ENCODE peak calls at places on chromosomes 6 and 20, in six cellular contexts. B, K, A, Q, V and Y are unnamed samples.

GRCh38 chr6:36123270-36124139 is 6.8 kb upstream of the MAPK13 start:
- DNase-seq in K (peak), Q (peak), A (peak), B (peak), V (peak), Y (peak)

GRCh38 chr6:157946865-157947532 is 34.7 kb upstream of the SYNJ2 start:
- DNase-seq in V (peak), A (no peak), K (no peak), Q (peak), B (no peak), Y (no peak)

GRCh38 chr6:157272866-157273755 is 50.2 kb downstream of the TMEM242 start:
- DNase-seq in K (no peak), A (no peak), V (no peak), Q (no peak), B (no peak), Y (no peak)

GRCh38 chr20:32902456-32903420 is 44.0 kb downstream of the EFCAB8 start:
- DNase-seq in B (peak), V (peak), A (no peak), Q (peak), K (peak), Y (peak)

GRCh38 chr20:8721098-8721497 is 347.8 kb upstream of the PLCB4 start:
- DNase-seq in Q (peak), V (peak), K (no peak), B (no peak), A (peak), Y (peak)

GRCh38 chr6:49326337-49326736 is 136.7 kb downstream of the MMUT start:
- DNase-seq in Q (peak), A (no peak), V (peak), K (no peak), B (no peak), Y (no peak)

GRCh38 chr6:100176321-100176950 is 182.4 kb upstream of the MCHR2 start:
- DNase-seq in K (no peak), Q (peak), V (peak), B (no peak), A (peak), Y (no peak)

GRCh38 chr6:75402296-75402695 is 91.3 kb downstream of the FILIP1 start:
- DNase-seq in B (no peak), A (no peak), K (no peak), V (peak), Q (peak), Y (no peak)

GRCh38 chr6:1143655-1144054 is 168.2 kb upstream of the FOXQ1 start:
- DNase-seq in B (no peak), K (no peak), Q (no peak), A (peak), V (peak), Y (no peak)

GRCh38 chr6:16139541-16139940 is 10.7 kb downstream of the MYLIP start:
- DNase-seq in V (no peak), K (no peak), B (no peak), A (no peak), Q (no peak), Y (no peak)

GRCh38 chr6:72826744-72827438 is 205.0 kb downstream of the KCNQ5 start:
- DNase-seq in K (no peak), Q (peak), V (peak), B (no peak), A (no peak), Y (no peak)

GRCh38 chr6:144931172-144932035 is 646.3 kb downstream of the UTRN start:
- DNase-seq in K (no peak), B (no peak), A (no peak), V (peak), Q (peak), Y (no peak)

GRCh38 chr6:24982231-24982630 is 46.5 kb upstream of the RIPOR2 start:
- DNase-seq in Q (peak), V (peak), A (no peak), K (no peak), B (no peak), Y (no peak)

GRCh38 chr6:6230286-6230685 is 90.2 kb downstream of the F13A1 start:
- DNase-seq in B (no peak), Q (no peak), V (no peak), K (no peak), A (no peak), Y (no peak)

GRCh38 chr6:103854059-103854458 is 1005.7 kb downstream of the HACE1 start:
- DNase-seq in B (no peak), V (no peak), Q (no peak), A (no peak), K (no peak), Y (no peak)

GRCh38 chr20:38723069-38723981 is 961 bp upstream of the SLC32A1 start:
- DNase-seq in K (no peak), B (no peak), Q (peak), V (peak), A (no peak), Y (no peak)

GRCh38 chr6:152748843-152749242 is 1.8 kb upstream of the VIP start:
- DNase-seq in K (no peak), B (no peak), V (peak), A (no peak), Q (peak), Y (no peak)

GRCh38 chr20:2873747-2874041 is 413 bp downstream of the PTPRA start:
- DNase-seq in B (peak), A (no peak), Q (no peak), V (peak), K (peak), Y (no peak)

GRCh38 chr6:166595061-166595780 is 8.7 kb upstream of the RAMACL start:
- DNase-seq in Q (peak), K (no peak), B (no peak), A (peak), V (peak), Y (no peak)

GRCh38 chr6:88561034-88561973 is 395.2 kb upstream of the CNR1 start:
- DNase-seq in B (no peak), K (no peak), A (no peak), V (no peak), Q (no peak), Y (no peak)

GRCh38 chr6:1554241-1554880 is 55.4 kb upstream of the FOXC1 start:
- DNase-seq in B (no peak), A (no peak), K (no peak), V (peak), Q (no peak), Y (no peak)

GRCh38 chr6:160974304-160974771 is 17.2 kb upstream of the MAP3K4 start:
- DNase-seq in V (peak), Q (peak), A (peak), K (peak), B (no peak), Y (peak)

GRCh38 chr20:54680872-54681297 is 205.5 kb downstream of the DOK5 start:
- DNase-seq in K (no peak), A (no peak), V (peak), Q (peak), B (no peak), Y (no peak)

GRCh38 chr20:38143238-38143645 is 21.8 kb downstream of the TGM2 start:
- DNase-seq in K (no peak), V (no peak), Q (no peak), A (no peak), B (no peak), Y (no peak)

GRCh38 chr6:96878101-96878500 is 19.6 kb downstream of the NDUFAF4 start:
- DNase-seq in A (peak), V (no peak), B (no peak), Q (no peak), K (no peak), Y (no peak)

GRCh38 chr20:20237093-20237959 is 130.6 kb upstream of the INSM1 start:
- DNase-seq in B (no peak), A (peak), V (peak), Q (peak), K (no peak), Y (no peak)

GRCh38 chr6:157753291-157753690 is 69.8 kb upstream of the SNX9 start:
- DNase-seq in B (no peak), A (no peak), V (no peak), Q (no peak), K (no peak), Y (no peak)

GRCh38 chr20:44651507-44652373 is at the start of gene ADA:
- DNase-seq in V (peak), A (no peak), Q (peak), K (peak), B (peak), Y (peak)

GRCh38 chr6:80460396-80460912 is 354.0 kb downstream of the BCKDHB start:
- DNase-seq in B (no peak), Q (no peak), V (peak), A (no peak), K (no peak), Y (no peak)

GRCh38 chr6:98487612-98488011 is 346.8 kb upstream of the POU3F2 start:
- DNase-seq in K (no peak), V (no peak), A (no peak), B (no peak), Q (no peak), Y (no peak)

GRCh38 chr20:30485331-30486102 is 771.9 kb upstream of the DEFB115 start:
- DNase-seq in K (no peak), V (no peak), A (no peak), Q (no peak), B (no peak), Y (peak)

DNA sequence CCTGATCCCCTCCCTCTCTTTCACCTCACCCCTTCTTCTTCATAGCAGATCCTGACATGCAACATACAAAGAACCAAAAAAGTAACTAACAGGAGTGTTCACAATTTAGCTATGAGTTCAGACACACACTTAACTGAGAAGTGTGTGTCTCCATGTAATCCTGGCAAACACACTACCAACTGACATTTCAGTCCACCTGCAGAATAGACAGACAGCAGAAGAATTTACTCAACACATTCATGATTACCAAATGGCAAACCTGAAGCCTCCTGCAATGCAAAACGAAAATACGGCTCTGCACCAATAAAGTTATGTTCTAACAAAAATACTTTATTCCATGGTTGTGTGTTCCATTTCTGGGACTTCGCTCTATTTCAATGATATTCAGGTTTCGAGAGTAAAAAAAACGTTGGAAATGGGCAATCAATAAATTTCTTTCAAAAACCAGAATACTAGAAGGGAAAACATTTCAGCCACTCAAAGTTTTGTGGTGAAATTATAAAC is 2.6 kb downstream of the BACH2 start:
- DNase-seq in A (no peak), Q (no peak), V (no peak), B (no peak), K (no peak), Y (no peak)
- H3K4me3 ChIP-seq in A (no peak), Q (no peak), V (no peak), B (no peak), K (no peak), Y (no peak)

GRCh38 chr6:43935921-43936320 is 165.9 kb downstream of the VEGFA start:
- DNase-seq in A (no peak), Q (no peak), B (no peak), V (no peak), K (no peak), Y (peak)

GRCh38 chr6:43936476-43936875 is 166.5 kb downstream of the VEGFA start:
- DNase-seq in A (no peak), K (no peak), Q (no peak), V (no peak), B (no peak), Y (peak)

GRCh38 chr6:43933111-43933885 is 163.3 kb downstream of the VEGFA start:
- DNase-seq in A (peak), B (peak), K (no peak), V (peak), Q (no peak), Y (peak)

GRCh38 chr6:43934183-43934802 is 164.3 kb downstream of the VEGFA start:
- DNase-seq in V (no peak), B (no peak), A (no peak), Q (no peak), K (no peak), Y (peak)

DNA sequence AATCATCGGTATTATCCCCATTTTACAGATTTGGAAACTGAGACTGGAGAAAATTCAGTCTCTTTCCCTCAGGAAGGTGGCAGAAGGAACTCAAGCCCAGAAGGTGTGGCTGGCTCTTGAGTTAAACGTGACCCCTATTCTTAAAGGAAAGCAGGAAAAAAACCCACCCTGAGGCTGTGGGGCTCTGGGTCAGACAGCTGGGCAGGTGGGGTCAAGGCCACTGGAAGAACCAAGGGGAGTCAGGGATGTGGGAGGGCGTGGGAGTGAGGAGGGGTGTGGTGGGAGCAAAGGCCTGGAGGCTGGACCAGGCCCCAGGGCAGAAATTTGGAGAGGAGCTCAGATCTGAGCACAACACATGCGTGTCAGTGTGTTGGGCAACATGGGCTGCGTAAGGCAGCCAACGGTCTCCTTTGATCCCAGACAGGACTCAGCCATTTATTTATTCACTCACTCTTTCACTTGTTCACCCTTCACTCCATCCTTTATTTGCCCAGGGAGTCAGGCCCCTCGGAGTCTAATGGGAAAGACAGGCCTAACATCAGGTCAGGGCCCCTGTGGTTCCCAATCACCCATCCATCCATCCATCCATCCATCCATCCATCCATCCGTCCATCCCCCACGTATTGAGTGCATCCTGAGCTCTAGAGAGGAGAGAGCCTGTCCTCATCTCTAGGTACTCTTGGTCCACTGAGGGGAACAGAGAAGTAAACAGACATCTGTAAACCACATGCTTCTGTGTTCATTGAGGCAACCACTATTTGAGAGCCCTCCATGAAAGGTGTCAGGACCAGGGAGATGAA is 165.0 kb downstream of the VEGFA start:
- DNase-seq in B (no peak), V (no peak), K (no peak), Q (no peak), A (no peak), Y (peak)
- H3K4me3 ChIP-seq in B (no peak), V (no peak), K (no peak), Q (no peak), A (no peak), Y (no peak)

DNA sequence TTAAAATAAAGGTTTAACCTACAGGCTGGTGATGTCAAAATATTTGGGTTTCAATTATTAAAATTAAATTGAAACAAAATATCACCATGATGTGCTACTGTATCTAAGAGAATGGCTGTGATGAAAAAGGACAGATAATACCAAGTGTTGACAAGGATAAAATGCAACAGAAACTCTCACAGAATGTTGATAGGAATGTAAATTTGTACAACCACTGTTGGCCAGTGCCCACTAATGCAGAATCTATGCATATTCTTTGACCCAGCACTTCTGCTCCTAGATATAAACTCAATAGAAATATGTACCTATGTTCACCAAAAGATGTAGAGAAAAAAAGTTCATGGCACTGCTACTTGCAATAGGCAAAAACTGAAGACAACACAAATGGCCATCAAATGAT is 41.1 kb upstream of the BTBD3 start:
- DNase-seq in V (no peak), K (no peak), A (no peak), B (no peak), Q (no peak), Y (no peak)
- H3K4me3 ChIP-seq in V (no peak), K (no peak), A (no peak), B (no peak), Q (no peak), Y (no peak)

GRCh38 chr20:49372095-49372734 is 94.4 kb upstream of the ZNFX1 start:
- DNase-seq in A (no peak), B (no peak), Q (no peak), K (no peak), V (no peak), Y (no peak)
- H3K4me3 ChIP-seq in A (no peak), B (no peak), Q (no peak), K (no peak), V (no peak), Y (no peak)

GRCh38 chr6:159108438-159108985 is 60.7 kb upstream of the FNDC1 start:
- DNase-seq in Q (no peak), A (no peak), K (no peak), V (no peak), B (no peak), Y (no peak)

GRCh38 chr6:159105716-159106115 is 60.9 kb upstream of the TAGAP start:
- DNase-seq in Q (no peak), B (no peak), A (no peak), V (no peak), K (no peak), Y (no peak)

GRCh38 chr6:159106627-159107241 is 61.9 kb upstream of the TAGAP start:
- DNase-seq in B (no peak), A (no peak), K (peak), Q (peak), V (peak), Y (no peak)

GRCh38 chr6:159109391-159109790 is 59.8 kb upstream of the FNDC1 start:
- DNase-seq in Q (no peak), V (no peak), B (no peak), A (no peak), K (no peak), Y (no peak)

DNA sequence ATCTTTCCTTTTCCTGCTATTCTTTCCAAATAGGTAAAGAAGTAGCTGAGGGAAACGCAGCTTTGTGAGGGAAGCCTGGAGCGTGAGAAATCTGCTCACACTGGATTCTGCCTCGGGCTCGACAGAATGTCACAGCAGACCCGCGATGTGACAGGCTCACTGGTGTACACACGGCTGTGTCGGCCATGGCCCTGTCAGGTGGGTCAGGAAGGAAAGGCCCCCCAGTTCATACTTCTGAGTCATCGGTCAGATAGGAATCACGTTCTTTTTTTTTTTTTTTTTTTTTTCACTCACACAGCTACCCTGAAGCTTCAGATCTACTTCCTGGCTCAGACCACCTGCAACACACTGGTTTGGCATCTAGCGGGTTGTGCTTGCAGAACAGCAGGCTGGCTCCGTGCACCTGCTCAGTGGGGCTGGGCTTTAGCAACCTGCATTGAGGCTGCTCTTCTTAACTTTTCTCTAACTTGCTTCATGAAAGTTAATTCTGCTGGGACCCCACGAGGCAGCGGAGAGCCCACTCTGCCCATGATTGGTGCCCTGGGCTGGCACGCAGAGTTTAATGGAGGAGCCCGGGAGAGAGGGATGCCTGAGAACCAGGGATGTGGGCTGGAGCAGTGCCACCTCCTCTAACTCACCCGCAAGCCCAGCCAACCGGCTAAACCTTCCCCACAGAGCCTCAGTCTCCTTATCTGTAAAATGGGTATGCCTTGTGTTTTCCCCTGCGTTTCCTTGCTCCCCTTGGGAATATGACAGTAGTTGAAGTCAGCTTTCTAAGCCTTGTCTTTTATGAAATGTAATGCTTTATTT is 61.5 kb upstream of the FNDC1 start:
- DNase-seq in K (no peak), B (no peak), Q (no peak), V (no peak), A (no peak), Y (no peak)
- H3K4me3 ChIP-seq in K (peak), B (peak), Q (no peak), V (no peak), A (no peak), Y (no peak)